ENCODE peak calls at places on chromosomes 4 and X, in ten cellular contexts. A is epithelial cell of proximal tubule; H is body of pancreas; T is CD8-positive, alpha-beta T cell; R is cardiac muscle cell; N is adipocyte; F is mammary epithelial cell; Z is PC-3; U is CD8-positive, alpha-beta memory T cell; P is BJ. M is an unnamed sample.
A peak's percentile ranks its signal among the peaks of the same experiment; 100 is the strongest.

GRCh38 chr4:41142946-41143720 is 71.2 kb downstream of the APBB2 start:
- DNase-seq in R (peak; percentile 97), H (peak; percentile 62), Z (peak; percentile 29), N (peak; percentile 97), T (no peak), F (peak; percentile 75), A (peak; percentile 79), U (no peak), P (peak; percentile 94), M (no peak)

GRCh38 chrX:19535481-19535880 is 20.2 kb upstream of the MAP3K15 start:
- DNase-seq in P (no peak), T (no peak), N (peak; percentile 48), Z (peak; percentile 43), F (no peak), U (no peak), A (no peak), H (peak; percentile 21), R (peak; percentile 44), M (no peak)

GRCh38 chr4:121583396-121583795 is 113.4 kb downstream of the ANXA5 start:
- DNase-seq in P (no peak), R (no peak), F (no peak), U (no peak), A (no peak), T (no peak), Z (no peak), N (no peak), H (no peak), M (no peak)

GRCh38 chrX:129632443-129632842 is 22.3 kb downstream of the APLN start:
- DNase-seq in A (no peak), R (no peak), N (no peak), P (no peak), F (no peak), T (no peak), H (no peak), U (no peak), Z (no peak), M (no peak)

GRCh38 chr4:11428701-11429571 is at the start of gene HS3ST1:
- DNase-seq in A (peak; percentile 29), U (no peak), T (peak; percentile 33), Z (peak; percentile 86), H (peak; percentile 79), P (no peak), R (peak; percentile 84), N (peak; percentile 35), F (peak; percentile 96), M (peak; percentile 94)

GRCh38 chr4:120353235-120353634 is 286.6 kb upstream of the MAD2L1 start:
- DNase-seq in A (no peak), R (no peak), T (no peak), N (no peak), H (no peak), F (no peak), Z (no peak), U (no peak), P (no peak), M (no peak)

GRCh38 chrX:131543774-131544173 is at the start of gene OR13H1:
- DNase-seq in Z (no peak), R (no peak), N (no peak), P (no peak), T (no peak), H (no peak), F (no peak), A (no peak), U (no peak), M (no peak)

GRCh38 chrX:68865300-68865699 is 36.5 kb downstream of the EFNB1 start:
- DNase-seq in P (no peak), A (no peak), N (no peak), H (no peak), T (no peak), Z (no peak), U (no peak), R (no peak), F (no peak), M (no peak)

GRCh38 chrX:2875136-2875481 is 46.4 kb downstream of the GYG2 start:
- DNase-seq in P (no peak), F (no peak), N (no peak), Z (no peak), R (no peak), H (no peak), T (no peak), A (no peak), U (no peak), M (no peak)

GRCh38 chr4:16969696-16970135 is 71.3 kb upstream of the LDB2 start:
- DNase-seq in F (no peak), T (no peak), P (peak; percentile 19), H (peak; percentile 26), Z (peak; percentile 12), U (no peak), N (peak; percentile 41), R (peak; percentile 75), A (no peak), M (no peak)

GRCh38 chr4:71545168-71545567 is 206.3 kb downstream of the SLC4A4 start:
- DNase-seq in U (no peak), P (peak; percentile 54), F (no peak), N (peak; percentile 85), H (no peak), R (no peak), Z (peak; percentile 44), T (no peak), A (no peak), M (no peak)

GRCh38 chr4:24477919-24478318 is 106.4 kb downstream of the DHX15 start:
- DNase-seq in N (peak; percentile 31), A (peak; percentile 30), U (no peak), H (peak; percentile 5), Z (peak; percentile 9), F (no peak), T (no peak), R (peak; percentile 93), P (no peak), M (peak; percentile 51)

GRCh38 chr4:150582881-150583286 is 933 bp downstream of the MAB21L2 start:
- DNase-seq in N (peak; percentile 73), R (peak; percentile 26), P (no peak), A (no peak), Z (no peak), U (no peak), T (no peak), H (no peak), F (no peak), M (peak; percentile 39)

GRCh38 chr4:1767770-1768366 is 25.2 kb upstream of the FGFR3 start:
- DNase-seq in H (peak; percentile 60), R (peak; percentile 42), U (no peak), P (no peak), T (peak; percentile 39), F (no peak), A (no peak), N (peak; percentile 57), Z (no peak), M (peak; percentile 97)

GRCh38 chrX:127877358-127877757 is 174.8 kb downstream of the ACTRT1 start:
- DNase-seq in P (no peak), T (no peak), N (no peak), A (no peak), Z (no peak), H (no peak), U (no peak), F (no peak), R (peak; percentile 0), M (no peak)

GRCh38 chr4:475962-476361 is 23.0 kb downstream of the ZNF721 start:
- DNase-seq in F (no peak), H (no peak), A (no peak), Z (no peak), N (no peak), U (no peak), T (no peak), P (no peak), R (no peak), M (no peak)

GRCh38 chr4:162038112-162038511 is 125.7 kb downstream of the FSTL5 start:
- DNase-seq in A (no peak), H (no peak), U (no peak), R (no peak), F (no peak), T (no peak), N (no peak), P (no peak), Z (no peak), M (no peak)
- H3K4me3 ChIP-seq in A (no peak overlapping the region), H (no peak overlapping the region), U (no peak overlapping the region), R (no peak overlapping the region), F (no peak overlapping the region), T (no peak overlapping the region), N (no peak overlapping the region), P (no peak overlapping the region), Z (no peak overlapping the region), M (no peak overlapping the region)

GRCh38 chr4:147943159-147943638 is 211.3 kb downstream of the ARHGAP10 start:
- DNase-seq in A (no peak), F (no peak), Z (no peak), R (no peak), T (no peak), U (no peak), P (no peak), N (no peak), H (no peak), M (no peak)
- H3K4me3 ChIP-seq in A (no peak overlapping the region), F (no peak overlapping the region), Z (no peak overlapping the region), R (no peak overlapping the region), T (no peak overlapping the region), U (peak overlapping the region; percentile 15), P (no peak overlapping the region), N (no peak overlapping the region), H (no peak overlapping the region), M (no peak overlapping the region)

DNA sequence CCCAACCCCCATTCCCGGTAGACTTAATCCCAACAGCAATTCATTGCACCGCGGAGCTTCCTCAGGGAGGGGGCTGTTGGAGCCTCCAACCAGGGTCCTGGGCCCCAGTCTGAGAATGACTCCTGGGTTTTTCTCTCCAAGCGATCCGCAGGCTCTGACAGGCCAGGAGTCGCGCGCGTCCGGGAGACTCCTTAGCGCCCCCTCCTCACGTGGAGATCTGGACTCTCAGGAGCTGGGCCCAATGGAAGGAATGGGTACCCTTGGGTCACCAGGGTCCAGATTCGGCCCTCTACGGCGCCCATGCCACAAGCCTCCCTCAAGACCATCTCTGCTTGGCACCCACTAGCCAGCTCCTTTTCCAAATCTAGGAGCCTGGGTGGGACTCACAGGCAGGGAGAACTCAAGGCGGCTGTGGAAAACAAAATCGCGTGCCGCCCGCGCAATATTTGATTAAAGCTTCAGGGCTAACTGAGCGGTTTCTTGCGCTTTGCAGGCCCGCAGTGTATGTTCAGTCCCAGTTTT is 7.1 kb downstream of the HAND2 start:
- DNase-seq in P (no peak), A (no peak), T (no peak), R (peak; percentile 61), Z (no peak), N (peak; percentile 46), U (no peak), F (no peak), H (no peak), M (no peak)
- H3K4me3 ChIP-seq in P (peak overlapping the region; percentile 57), A (peak overlapping the region; percentile 29), T (no peak overlapping the region), R (peak overlapping the region; percentile 96), Z (no peak overlapping the region), N (peak overlapping the region; percentile 89), U (no peak overlapping the region), F (no peak overlapping the region), H (no peak overlapping the region), M (no peak overlapping the region)

GRCh38 chrX:119272882-119273806 is 37.1 kb downstream of the PGRMC1 start:
- DNase-seq in N (peak; percentile 4), A (no peak), T (peak; percentile 53), Z (no peak), U (peak; percentile 61), F (no peak), P (no peak), R (peak; percentile 71), H (peak; percentile 41), M (peak; percentile 83)

DNA sequence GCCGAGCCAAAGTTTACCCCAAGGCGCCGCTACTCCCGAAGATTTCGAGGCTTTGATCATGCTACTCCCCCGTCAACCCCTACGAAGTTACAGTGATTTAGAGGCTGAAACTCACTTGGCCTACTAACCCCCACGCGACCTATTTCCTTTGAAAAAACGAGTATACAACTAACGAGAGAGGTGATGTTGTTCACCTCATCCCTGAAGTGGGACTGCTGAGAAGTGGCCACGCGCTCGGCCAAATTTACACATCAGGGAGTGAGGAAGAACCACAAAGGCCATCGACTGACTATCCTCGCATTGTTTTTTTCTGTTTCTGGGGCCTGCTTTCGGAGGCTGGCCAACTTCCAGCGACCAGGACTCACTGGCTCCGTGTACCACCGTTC is 37.7 kb downstream of the PGRMC1 start:
- DNase-seq in P (no peak), H (no peak), F (no peak), A (no peak), U (no peak), Z (no peak), N (no peak), T (no peak), R (no peak), M (no peak)
- H3K4me3 ChIP-seq in P (no peak overlapping the region), H (no peak overlapping the region), F (no peak overlapping the region), A (no peak overlapping the region), U (no peak overlapping the region), Z (no peak overlapping the region), N (peak overlapping the region; percentile 47), T (peak overlapping the region; percentile 16), R (no peak overlapping the region), M (peak overlapping the region; percentile 19)

M was measured in H7.